ENCODE peak calls at places on chromosomes 7 and 10, in ten cellular contexts. X is activated CD4-positive, CD25-positive, alpha-beta regulatory T cell treated with anti-CD3 and anti-CD28 coated beads, Interleukin-2, amount 50 U/mL, for 24 hours; L is Right ventricle myocardium inferior; V is naive thymus-derived CD4-positive, alpha-beta T cell; E is CD8-positive, alpha-beta T cell; R is gastrocnemius medialis; P is activated naive CD8-positive, alpha-beta T cell treated with anti-CD3 and anti-CD28 coated beads, Interleukin-2, amount 10 ng/mL, durations not matched to agents 7 days and 5 days; T is stimulated activated naive CD8-positive, alpha-beta T cell treated with anti-CD3 and anti-CD28 coated beads, Interleukin-15, amount 100 ng/mL, for 72 hours; A is Right ventricle myocardium superior; K is GM23338. C is an unnamed sample.

GRCh38 chr7:50970092-50970491 is 187.4 kb upstream of the GRB10 start:
- ATAC-seq in E (no peak), A (no peak), K (peak), R (peak), T (no peak), P (no peak), X (no peak), L (no peak), V (no peak), C (no peak)

GRCh38 chr7:149284343-149284742 is 22.3 kb downstream of the ZNF783 start:
- ATAC-seq in V (peak), P (peak), A (no peak), L (no peak), T (peak), E (peak), X (no peak), K (no peak), R (no peak), C (no peak)

GRCh38 chr7:123961731-123962130 is 36.7 kb downstream of the SPAM1 start:
- ATAC-seq in E (no peak), V (no peak), X (no peak), A (no peak), K (peak), T (no peak), L (no peak), R (no peak), P (no peak), C (no peak)

GRCh38 chr7:74141705-74142104 is 32.5 kb upstream of the EIF4H start:
- ATAC-seq in L (no peak), R (no peak), A (no peak), V (no peak), E (no peak), T (peak), P (peak), K (no peak), X (peak), C (no peak)

GRCh38 chr10:129641982-129642381 is 174.9 kb downstream of the MGMT start:
- ATAC-seq in L (no peak), P (no peak), V (no peak), K (no peak), T (no peak), A (no peak), R (no peak), X (no peak), E (no peak), C (no peak)

GRCh38 chr10:22315455-22316285 is 518 bp upstream of the COMMD3 start:
- ATAC-seq in T (peak), V (peak), P (peak), L (no peak), E (peak), K (peak), A (peak), X (peak), R (peak), C (peak)

GRCh38 chr10:81524467-81524866 is 350.5 kb upstream of the NRG3 start:
- ATAC-seq in P (no peak), T (no peak), R (no peak), E (no peak), V (no peak), A (no peak), L (no peak), X (no peak), K (no peak), C (no peak)

GRCh38 chr10:110041479-110041829 is 33.7 kb downstream of the ADD3 start:
- ATAC-seq in X (no peak), L (no peak), V (no peak), R (no peak), A (no peak), T (no peak), P (no peak), E (no peak), K (no peak), C (no peak)

GRCh38 chr10:49089789-49090595 is 25.3 kb downstream of the VSTM4 start:
- ATAC-seq in A (peak), T (no peak), E (no peak), V (no peak), K (no peak), X (no peak), P (no peak), L (peak), R (peak), C (no peak)

GRCh38 chr7:35339811-35340210 is 85.9 kb upstream of the TBX20 start:
- ATAC-seq in A (no peak), E (no peak), V (no peak), X (no peak), R (no peak), T (no peak), P (no peak), K (no peak), L (no peak), C (no peak)

GRCh38 chr10:87505366-87506113 is 847 bp downstream of the MINPP1 start:
- ATAC-seq in E (peak), P (peak), R (peak), X (peak), A (peak), T (peak), V (peak), L (peak), K (peak), C (peak)

GRCh38 chr10:129853236-129853946 is 110.7 kb downstream of the EBF3 start:
- ATAC-seq in V (no peak), T (no peak), L (no peak), R (no peak), P (no peak), X (no peak), E (no peak), K (peak), A (no peak), C (no peak)

GRCh38 chr7:16998481-16999051 is 116.8 kb upstream of the AGR3 start:
- ATAC-seq in X (no peak), A (no peak), V (no peak), P (no peak), E (no peak), T (no peak), L (no peak), R (no peak), K (no peak), C (no peak)

GRCh38 chr7:142608630-142609029 is 140.6 kb upstream of the PRSS1 start:
- ATAC-seq in A (no peak), P (no peak), L (no peak), T (peak), X (no peak), E (no peak), R (no peak), V (no peak), K (no peak), C (no peak)

GRCh38 chr7:137094-137861 is 55.1 kb upstream of the FAM20C start:
- ATAC-seq in L (peak), P (no peak), R (no peak), K (no peak), E (no peak), V (no peak), A (peak), X (no peak), T (no peak), C (no peak)

GRCh38 chr7:159091480-159092475 is 52.9 kb downstream of the VIPR2 start:
- ATAC-seq in E (no peak), T (no peak), P (no peak), A (no peak), L (no peak), V (no peak), X (no peak), R (no peak), K (no peak), C (no peak)

GRCh38 chr10:62205750-62206399 is 62.8 kb downstream of the RTKN2 start:
- ATAC-seq in P (no peak), E (no peak), A (no peak), X (peak), L (no peak), R (no peak), V (no peak), K (no peak), T (peak), C (no peak)

GRCh38 chr10:49300140-49300974 is 1.4 kb downstream of the C10orf71 start:
- ATAC-seq in X (no peak), T (no peak), P (no peak), E (no peak), R (peak), K (no peak), L (peak), A (peak), V (no peak), C (peak)

GRCh38 chr10:43616697-43617370 is 10.6 kb downstream of the ZNF485 start:
- ATAC-seq in T (no peak), R (no peak), X (no peak), V (no peak), L (no peak), K (no peak), P (no peak), E (no peak), A (no peak), C (no peak)

GRCh38 chr7:143405671-143406352 is 2.8 kb downstream of the EPHA1 start:
- ATAC-seq in R (no peak), K (peak), L (peak), T (no peak), V (no peak), X (no peak), P (no peak), A (peak), E (no peak), C (no peak)

GRCh38 chr7:5773661-5774086 is 7.8 kb downstream of the RNF216 start:
- ATAC-seq in T (peak), L (no peak), X (no peak), P (peak), V (no peak), A (no peak), R (no peak), K (no peak), E (no peak), C (peak)

GRCh38 chr10:1130226-1130625 is 74.0 kb downstream of the WDR37 start:
- ATAC-seq in L (no peak), T (no peak), R (no peak), E (no peak), A (no peak), P (no peak), K (no peak), X (no peak), V (no peak), C (no peak)

GRCh38 chr10:10421071-10421470 is 596.6 kb upstream of the CELF2 start:
- ATAC-seq in T (no peak), P (no peak), L (no peak), A (no peak), E (no peak), K (no peak), R (no peak), V (no peak), X (no peak), C (no peak)

GRCh38 chr7:3943265-3943664 is 642.2 kb downstream of the SDK1 start:
- ATAC-seq in R (no peak), A (no peak), P (no peak), K (peak), V (no peak), X (no peak), L (no peak), E (no peak), T (no peak), C (no peak)

GRCh38 chr10:80137031-80137712 is 4.6 kb downstream of the PLAC9 start:
- ATAC-seq in V (no peak), X (no peak), R (peak), P (no peak), T (peak), A (peak), K (no peak), E (no peak), L (peak), C (no peak)

GRCh38 chr7:103888603-103889153 is 100.8 kb downstream of the RELN start:
- ATAC-seq in X (peak), E (no peak), K (no peak), A (no peak), P (no peak), L (no peak), T (no peak), R (no peak), V (no peak), C (no peak)

GRCh38 chr10:12389154-12389734 is 39.9 kb downstream of the CAMK1D start:
- ATAC-seq in V (no peak), A (peak), E (no peak), X (no peak), R (no peak), T (no peak), L (peak), P (no peak), K (no peak), C (no peak)

GRCh38 chr7:26686448-26686981 is 177.9 kb downstream of the SKAP2 start:
- ATAC-seq in L (no peak), T (no peak), A (no peak), E (peak), K (peak), X (no peak), V (peak), R (no peak), P (no peak), C (peak)

GRCh38 chr10:61465807-61466425 is 12.7 kb upstream of the TMEM26 start:
- ATAC-seq in E (no peak), K (peak), X (no peak), R (no peak), V (peak), L (no peak), A (no peak), T (no peak), P (no peak), C (no peak)

GRCh38 chr10:78992333-78992732 is 76.4 kb upstream of the ZMIZ1 start:
- ATAC-seq in A (no peak), X (no peak), E (peak), L (no peak), K (peak), V (peak), P (peak), R (no peak), T (peak), C (no peak)

GRCh38 chr7:35415411-35415822 is 161.5 kb upstream of the TBX20 start:
- ATAC-seq in K (no peak), P (no peak), X (no peak), A (peak), R (no peak), E (no peak), T (no peak), V (no peak), L (peak), C (no peak)

GRCh38 chr7:49788455-49789059 is 15.1 kb downstream of the VWC2 start:
- ATAC-seq in L (no peak), P (no peak), V (peak), T (peak), E (no peak), X (no peak), K (no peak), R (no peak), A (no peak), C (no peak)

C was measured in SK-N-SH treated with all-trans-retinoic acid at 6 μM for 48 hours.